ENCODE peak calls at places on chromosomes 3 and 15, in four cellular contexts. B, U, N and Z are unnamed samples.

GRCh38 chr15:73593278-73594074 is 39.7 kb downstream of the NPTN start:
- DNase-seq in B (no peak), U (no peak), N (peak; percentile 68), Z (peak; percentile 79)

GRCh38 chr3:46908294-46908985 is 30.9 kb downstream of the PTH1R start:
- DNase-seq in U (no peak), N (no peak), B (no peak), Z (peak; percentile 57)

GRCh38 chr3:119279101-119279554 is 15.1 kb upstream of the ARHGAP31 start:
- DNase-seq in N (no peak), B (peak; percentile 63), U (peak; percentile 28), Z (peak; percentile 81)

GRCh38 chr3:98855811-98856400 is 45.6 kb downstream of the DCBLD2 start:
- DNase-seq in B (no peak), N (no peak), U (no peak), Z (no peak)

GRCh38 chr3:177460100-177460499 is 262.8 kb upstream of the TBL1XR1 start:
- DNase-seq in N (no peak), U (no peak), B (no peak), Z (no peak)

GRCh38 chr3:127803619-127804018 is 18.7 kb downstream of the MGLL start:
- DNase-seq in N (no peak), B (no peak), U (no peak), Z (no peak)

GRCh38 chr3:47083786-47084185 is 80.1 kb downstream of the SETD2 start:
- DNase-seq in B (no peak), N (no peak), U (no peak), Z (no peak)

GRCh38 chr15:85618956-85619491 is 175.7 kb downstream of the KLHL25 start:
- DNase-seq in N (no peak), U (peak; percentile 50), B (peak; percentile 53), Z (peak; percentile 92)

GRCh38 chr3:193872265-193872753 is 263.6 kb upstream of the HES1 start:
- DNase-seq in U (peak; percentile 80), N (peak; percentile 30), B (peak; percentile 80), Z (no peak)

GRCh38 chr3:46700772-46701171 is 420 bp upstream of the TMIE start:
- DNase-seq in N (peak; percentile 96), U (no peak), B (no peak), Z (no peak)

GRCh38 chr3:74267583-74268184 is 346.8 kb downstream of the CNTN3 start:
- DNase-seq in B (no peak), U (peak; percentile 19), N (peak; percentile 48), Z (no peak)

GRCh38 chr3:100097919-100098896 is 16.1 kb downstream of the FILIP1L start:
- DNase-seq in B (no peak), U (no peak), N (no peak), Z (no peak)

GRCh38 chr15:28885630-28886430 is at the start of gene APBA2:
- DNase-seq in B (no peak), N (peak; percentile 87), U (no peak), Z (no peak)

GRCh38 chr15:90879730-90880366 is 4.5 kb upstream of the FES start:
- DNase-seq in B (no peak), N (no peak), U (no peak), Z (no peak)

GRCh38 chr15:72195101-72195511 is 2.5 kb downstream of the GRAMD2A start:
- DNase-seq in B (no peak), N (no peak), U (no peak), Z (no peak)

GRCh38 chr3:186464424-186465093 is 79.6 kb downstream of the CRYGS start:
- DNase-seq in N (no peak), B (no peak), U (no peak), Z (no peak)

GRCh38 chr3:58043933-58044332 is 35.7 kb downstream of the FLNB start:
- DNase-seq in N (no peak), U (no peak), B (no peak), Z (no peak)

GRCh38 chr3:106119691-106120090 is 250.9 kb upstream of the CBLB start:
- DNase-seq in N (no peak), B (no peak), U (no peak), Z (no peak)

GRCh38 chr3:49397470-49397869 is 14.3 kb downstream of the RHOA start:
- DNase-seq in B (no peak), U (no peak), N (peak; percentile 61), Z (no peak)

GRCh38 chr3:152254031-152254430 is 14.7 kb upstream of the MBNL1 start:
- DNase-seq in N (no peak), U (no peak), B (no peak), Z (no peak)

GRCh38 chr3:120145498-120146285 is 51.4 kb upstream of the GSK3B start:
- DNase-seq in U (no peak), N (no peak), B (no peak), Z (no peak)

GRCh38 chr3:148460686-148461085 is 237.0 kb upstream of the AGTR1 start:
- DNase-seq in B (no peak), U (no peak), N (no peak), Z (no peak)

GRCh38 chr15:51349156-51349844 is 7.8 kb downstream of the GLDN start:
- DNase-seq in N (no peak), U (no peak), B (no peak), Z (no peak)

GRCh38 chr3:154990543-154990942 is 89.6 kb upstream of the MME start:
- DNase-seq in B (no peak), U (no peak), N (no peak), Z (no peak)

GRCh38 chr3:12222765-12223485 is 64.2 kb upstream of the TIMP4 start:
- DNase-seq in N (no peak), B (no peak), U (no peak), Z (no peak)

GRCh38 chr15:87518957-87519356 is 737.6 kb downstream of the NTRK3 start:
- DNase-seq in U (no peak), B (no peak), N (no peak), Z (no peak)

GRCh38 chr3:126468028-126468891 is 7.4 kb downstream of the ZXDC start:
- DNase-seq in B (no peak), U (no peak), N (no peak), Z (peak; percentile 64)

GRCh38 chr15:98753726-98754125 is 105.4 kb downstream of the IGF1R start:
- DNase-seq in B (no peak), U (no peak), N (no peak), Z (no peak)

GRCh38 chr3:129040039-129040336 is 20.6 kb upstream of the GP9 start:
- DNase-seq in B (no peak), U (no peak), N (no peak), Z (peak; percentile 21)

GRCh38 chr3:175885196-175885766 is 1026.1 kb downstream of the NAALADL2 start:
- DNase-seq in B (no peak), U (no peak), N (no peak), Z (no peak)

GRCh38 chr3:119582178-119582577 is 2.9 kb downstream of the ADPRH start:
- DNase-seq in N (no peak), B (no peak), U (no peak), Z (no peak)

GRCh38 chr3:45350643-45351042 is 37.7 kb upstream of the LARS2 start:
- DNase-seq in N (no peak), B (no peak), U (no peak), Z (no peak)

GRCh38 chr3:119637679-119638525 is 22.5 kb downstream of the POPDC2 start:
- DNase-seq in B (no peak), N (peak; percentile 45), U (no peak), Z (no peak)

GRCh38 chr15:63434567-63435219 is 53.0 kb upstream of the CA12 start:
- DNase-seq in U (no peak), B (no peak), N (no peak), Z (no peak)

GRCh38 chr3:15181511-15181910 is 24.5 kb upstream of the CAPN7 start:
- DNase-seq in N (no peak), B (no peak), U (no peak), Z (no peak)

GRCh38 chr3:15174953-15175352 is 31.1 kb upstream of the CAPN7 start:
- DNase-seq in B (no peak), U (no peak), N (no peak), Z (no peak)

GRCh38 chr3:15175590-15175989 is 30.5 kb upstream of the CAPN7 start:
- DNase-seq in U (no peak), N (no peak), B (no peak), Z (no peak)

GRCh38 chr3:15181964-15182363 is 24.1 kb upstream of the CAPN7 start:
- DNase-seq in U (no peak), N (no peak), B (no peak), Z (no peak)

DNA sequence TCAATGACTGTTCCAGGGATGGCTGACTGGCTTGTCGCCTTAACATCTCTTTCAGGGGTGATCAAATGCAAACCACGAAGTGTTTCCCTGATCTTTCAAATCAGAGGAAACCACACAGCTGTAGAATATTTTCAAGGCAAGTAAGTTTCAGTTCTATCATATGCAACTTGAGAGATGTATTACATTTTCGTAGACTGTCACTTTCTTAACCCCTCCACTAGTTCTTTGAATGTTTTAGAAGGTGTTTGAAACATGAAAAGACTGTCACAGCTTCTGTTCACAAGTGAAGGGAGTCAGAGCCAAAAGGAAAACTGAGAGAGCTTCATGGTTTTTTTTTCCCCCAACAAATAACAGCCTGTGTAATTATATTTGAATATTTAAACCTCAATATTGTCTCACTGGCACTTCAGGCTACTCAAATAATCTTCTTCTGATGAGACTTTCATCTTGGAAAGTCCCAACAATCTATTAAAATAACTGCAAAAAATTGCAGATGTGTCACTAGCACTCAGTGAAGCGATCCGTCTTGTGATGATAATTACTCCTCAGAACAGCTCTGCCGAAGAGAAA is 25.9 kb upstream of the CAPN7 start:
- DNase-seq in N (no peak), U (no peak), B (no peak), Z (no peak)
- TF ChIP-seq EP300 in N (no peak), U (no peak), B (no peak), Z (no peak)

GRCh38 chr3:56294316-56294715 is 174.0 kb downstream of the ERC2 start:
- DNase-seq in N (no peak), U (no peak), B (no peak), Z (no peak)
- TF ChIP-seq CTCF in N (no peak), U (no peak), B (no peak), Z (no peak)

GRCh38 chr3:69740103-69741021 is 1.1 kb downstream of the MITF start:
- DNase-seq in N (no peak), B (peak; percentile 68), U (peak; percentile 59), Z (peak; percentile 68)

GRCh38 chr3:69738291-69738690 is 973 bp upstream of the MITF start:
- DNase-seq in B (no peak), U (no peak), N (no peak), Z (no peak)

GRCh38 chr3:69741057-69741830 is 2.0 kb downstream of the MITF start:
- DNase-seq in N (no peak), U (no peak), B (no peak), Z (no peak)

GRCh38 chr3:69738859-69739203 is 433 bp upstream of the MITF start:
- DNase-seq in U (no peak), N (no peak), B (no peak), Z (peak; percentile 67)

GRCh38 chr3:69739204-69740102 is at the start of gene MITF:
- DNase-seq in U (peak; percentile 89), B (peak; percentile 90), N (peak; percentile 95), Z (peak; percentile 96)
- TF ChIP-seq POLR2AphosphoS5 in U (peak; percentile 69), B (peak; percentile 13), N (no peak), Z (peak; percentile 85)

GRCh38 chr15:55016225-55016624 is 180.5 kb downstream of the RSL24D1 start:
- DNase-seq in U (no peak), N (no peak), B (no peak), Z (no peak)

DNA sequence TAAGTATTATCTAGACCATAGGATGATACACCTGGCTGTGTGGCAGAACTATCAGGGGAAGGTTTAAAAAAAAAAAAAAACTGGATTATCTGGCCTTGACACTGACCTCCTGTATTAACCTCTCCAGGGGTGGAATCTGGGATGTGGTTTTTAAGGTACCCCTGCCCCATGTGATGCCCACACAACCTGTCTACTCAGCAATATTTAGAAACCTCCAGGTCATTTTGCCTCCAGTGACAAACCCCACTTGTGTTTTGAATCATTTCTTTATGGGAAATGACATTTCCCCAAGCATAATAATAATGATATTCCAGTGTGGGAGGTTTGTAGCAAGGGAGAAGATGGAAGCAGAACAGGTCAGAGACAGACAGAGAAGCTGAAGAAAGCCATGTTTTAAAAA is 179.1 kb downstream of the RSL24D1 start:
- DNase-seq in U (no peak), N (no peak), B (no peak), Z (no peak)
- TF ChIP-seq EP300 in U (no peak), N (no peak), B (no peak), Z (no peak)